ENCODE peak calls at places on chromosomes 13 and 19, in six cellular contexts. V, H, D, Z, W and S are unnamed samples.

GRCh38 chr19:13621413-13621812 is 115.1 kb upstream of the CACNA1A start:
- DNase-seq in Z (no peak), D (no peak), V (peak), H (peak), W (peak), S (no peak)

GRCh38 chr13:101346942-101347728 is 69.2 kb downstream of the NALCN start:
- DNase-seq in V (no peak), D (no peak), Z (no peak), H (peak), W (peak), S (no peak)

GRCh38 chr19:7869910-7870511 is 4.2 kb downstream of the PRR36 start:
- DNase-seq in V (peak), H (no peak), Z (peak), D (peak), W (no peak), S (no peak)

GRCh38 chr13:20760872-20761271 is 12.9 kb downstream of the EEF1AKMT1 start:
- DNase-seq in H (no peak), V (no peak), Z (no peak), D (no peak), W (no peak), S (no peak)

GRCh38 chr13:67227131-67227983 is 2.8 kb downstream of the PCDH9 start:
- DNase-seq in W (no peak), D (no peak), V (no peak), Z (no peak), H (no peak), S (no peak)

GRCh38 chr19:40716031-40716654 is 543 bp downstream of the COQ8B start:
- DNase-seq in W (no peak), D (no peak), H (no peak), V (peak), Z (no peak), S (no peak)

GRCh38 chr13:30172593-30173300 is 134.6 kb downstream of the KATNAL1 start:
- DNase-seq in Z (no peak), H (no peak), V (no peak), D (no peak), W (no peak), S (no peak)

GRCh38 chr19:30549151-30549550 is 177.0 kb downstream of the ZNF536 start:
- DNase-seq in Z (no peak), W (no peak), H (no peak), D (no peak), V (no peak), S (no peak)

GRCh38 chr13:101773062-101773461 is 320.6 kb downstream of the ITGBL1 start:
- DNase-seq in H (no peak), V (no peak), D (no peak), Z (no peak), W (no peak), S (no peak)

GRCh38 chr19:39498262-39499081 is at the start of gene DLL3:
- DNase-seq in W (no peak), D (peak), H (no peak), Z (peak), V (no peak), S (no peak)

GRCh38 chr13:29754486-29754806 is 96.0 kb downstream of the UBL3 start:
- DNase-seq in H (peak), V (no peak), W (peak), D (peak), Z (no peak), S (no peak)

GRCh38 chr13:94169783-94170513 is 309.5 kb downstream of the DCT start:
- DNase-seq in V (no peak), W (peak), D (no peak), Z (no peak), H (peak), S (no peak)

GRCh38 chr19:47729468-47729798 is 15.9 kb upstream of the NOP53 start:
- DNase-seq in Z (no peak), V (no peak), H (peak), D (no peak), W (peak), S (no peak)

GRCh38 chr13:100209857-100210580 is 121.1 kb downstream of the PCCA start:
- DNase-seq in D (no peak), W (peak), H (peak), V (no peak), Z (no peak), S (no peak)

GRCh38 chr13:101018720-101019119 is 344.1 kb upstream of the TMTC4 start:
- DNase-seq in V (no peak), Z (no peak), D (no peak), W (peak), H (peak), S (no peak)

GRCh38 chr19:47094557-47095517 is 18.7 kb downstream of the ZC3H4 start:
- DNase-seq in W (no peak), V (peak), D (no peak), H (peak), Z (no peak), S (no peak)

GRCh38 chr19:48565090-48565489 is 13.1 kb downstream of the SULT2B1 start:
- DNase-seq in D (no peak), W (no peak), Z (no peak), V (no peak), H (peak), S (no peak)

GRCh38 chr19:52735734-52736133 is 890 bp upstream of the ZNF611 start:
- DNase-seq in Z (peak), V (no peak), D (no peak), H (peak), W (peak), S (peak)

GRCh38 chr19:8639821-8640401 is 9.5 kb downstream of the NFILZ start:
- DNase-seq in H (no peak), Z (no peak), V (no peak), D (no peak), W (peak), S (no peak)

GRCh38 chr19:37306383-37306963 is 64.4 kb upstream of the ZNF527 start:
- DNase-seq in V (no peak), H (no peak), D (no peak), W (no peak), Z (no peak), S (no peak)

GRCh38 chr13:74767031-74767430 is 632.8 kb upstream of the KLF12 start:
- DNase-seq in H (peak), V (no peak), Z (no peak), D (no peak), W (peak), S (no peak)

GRCh38 chr19:8487137-8487851 is 15.1 kb downstream of the PRAM1 start:
- DNase-seq in W (no peak), D (no peak), H (no peak), Z (no peak), V (peak), S (no peak)

GRCh38 chr13:109146912-109147624 is 517.7 kb downstream of the MYO16 start:
- DNase-seq in V (no peak), W (peak), Z (no peak), H (peak), D (no peak), S (no peak)

GRCh38 chr19:48989701-48990291 is 3.3 kb downstream of the GYS1 start:
- DNase-seq in W (no peak), D (no peak), V (no peak), H (no peak), Z (no peak), S (no peak)

GRCh38 chr19:46428278-46429141 is at the start of gene PNMA8C:
- DNase-seq in V (peak), H (peak), W (peak), Z (peak), D (peak), S (peak)

GRCh38 chr13:112331675-112332074 is 44.5 kb upstream of the SPACA7 start:
- DNase-seq in W (no peak), H (no peak), Z (no peak), D (no peak), V (no peak), S (no peak)

GRCh38 chr19:40718774-40719391 is 2.0 kb downstream of the ITPKC start:
- DNase-seq in D (peak), Z (peak), W (peak), V (peak), H (peak), S (peak)

GRCh38 chr19:11478167-11479089 is 2.4 kb downstream of the ELAVL3 start:
- DNase-seq in V (no peak), W (no peak), Z (no peak), D (peak), H (no peak), S (no peak)

GRCh38 chr19:48330012-48330681 is 4.8 kb downstream of the EMP3 start:
- DNase-seq in V (peak), D (peak), Z (peak), H (no peak), W (peak), S (peak)

GRCh38 chr19:15633122-15633521 is 7.6 kb upstream of the CYP4F3 start:
- DNase-seq in D (no peak), W (no peak), Z (no peak), H (no peak), V (no peak), S (no peak)

GRCh38 chr19:8401981-8402411 is 11.1 kb upstream of the MARCHF2 start:
- DNase-seq in W (no peak), Z (no peak), D (no peak), H (no peak), V (no peak), S (no peak)

GRCh38 chr19:12938536-12939291 is at the start of gene CALR:
- DNase-seq in Z (no peak), H (no peak), W (no peak), V (peak), D (no peak), S (no peak)

GRCh38 chr19:57282011-57282636 is 1.8 kb downstream of the ZNF460 start:
- DNase-seq in Z (no peak), W (no peak), V (peak), H (no peak), D (no peak), S (no peak)

GRCh38 chr19:47241919-47242644 is 11.1 kb upstream of the BBC3 start:
- DNase-seq in D (peak), H (peak), V (no peak), Z (no peak), W (no peak), S (no peak)

GRCh38 chr13:75418997-75419396 is 63.0 kb downstream of the TBC1D4 start:
- DNase-seq in D (no peak), H (no peak), W (no peak), V (no peak), Z (no peak), S (no peak)

GRCh38 chr19:3798137-3798536 is 12.0 kb upstream of the MATK start:
- DNase-seq in H (no peak), V (no peak), Z (no peak), W (no peak), D (no peak), S (no peak)

GRCh38 chr19:13240312-13241022 is 90.3 kb downstream of the IER2 start:
- DNase-seq in D (no peak), W (no peak), Z (no peak), V (no peak), H (no peak), S (no peak)

GRCh38 chr13:114108894-114109293 is 23.5 kb downstream of the RASA3 start:
- DNase-seq in D (no peak), V (no peak), H (no peak), W (no peak), Z (no peak), S (no peak)

DNA sequence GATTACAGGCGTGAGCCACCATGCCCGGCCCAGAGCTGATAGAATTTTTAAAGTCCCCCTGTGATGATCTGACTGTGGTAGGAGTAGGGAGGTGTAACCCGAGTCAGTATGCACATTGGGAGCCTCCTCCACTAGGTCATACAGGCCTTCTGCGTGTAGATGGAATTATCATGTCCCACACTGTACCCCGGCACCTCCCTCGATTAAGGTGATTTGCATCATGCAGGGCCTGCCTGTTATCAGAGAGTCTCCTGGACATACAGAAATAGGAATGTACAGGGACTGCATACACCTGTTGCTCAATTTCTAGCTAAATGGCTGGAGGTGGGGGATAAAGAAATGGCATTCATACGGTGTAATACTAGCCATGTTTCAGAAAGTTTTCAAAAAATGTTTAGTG is 922 bp upstream of the ERVK3-1 start:
- DNase-seq in W (no peak), Z (no peak), V (no peak), D (no peak), H (no peak), S (no peak)
- TF ChIP-seq CTCF in W (no peak), Z (no peak), V (no peak), D (no peak), H (no peak), S (no peak)

DNA sequence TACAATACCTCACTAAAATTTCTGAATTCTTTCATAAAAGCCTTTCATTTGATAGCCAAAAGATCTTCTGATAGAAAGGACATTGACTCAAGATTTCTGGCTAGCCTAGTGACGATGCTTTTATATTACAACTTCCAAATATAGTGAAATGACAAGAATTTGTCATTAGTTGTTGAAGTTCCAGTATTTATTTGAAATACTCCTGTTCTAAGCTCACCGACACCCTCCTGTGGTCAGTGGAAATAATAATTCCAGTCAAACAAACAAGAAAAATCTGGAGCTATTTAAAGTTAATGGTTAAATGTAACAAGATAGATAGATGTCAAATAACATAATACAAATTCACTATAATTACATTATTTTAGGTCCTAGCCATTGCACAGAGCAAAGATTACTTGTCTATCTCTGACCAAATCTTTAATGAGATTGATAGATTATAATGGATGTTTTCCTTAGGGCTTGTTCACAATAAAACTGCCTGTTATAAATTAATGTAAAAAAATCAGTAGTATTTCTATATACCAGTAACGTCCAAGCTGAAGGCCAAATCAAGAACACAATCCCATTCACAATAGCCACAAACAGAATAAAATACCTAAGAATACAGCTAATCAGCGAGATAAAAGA is 195.5 kb downstream of the RGCC start:
- DNase-seq in Z (peak), V (peak), H (no peak), W (peak), D (peak), S (no peak)
- TF ChIP-seq CTCF in Z (peak), V (peak), H (peak), W (peak), D (peak), S (peak)

GRCh38 chr13:76822691-76823267 is 63.4 kb downstream of the KCTD12 start:
- DNase-seq in Z (no peak), W (no peak), D (no peak), H (peak), V (peak), S (no peak)
- TF ChIP-seq CTCF in Z (no peak), W (peak), D (no peak), H (no peak), V (peak), S (no peak)

DNA sequence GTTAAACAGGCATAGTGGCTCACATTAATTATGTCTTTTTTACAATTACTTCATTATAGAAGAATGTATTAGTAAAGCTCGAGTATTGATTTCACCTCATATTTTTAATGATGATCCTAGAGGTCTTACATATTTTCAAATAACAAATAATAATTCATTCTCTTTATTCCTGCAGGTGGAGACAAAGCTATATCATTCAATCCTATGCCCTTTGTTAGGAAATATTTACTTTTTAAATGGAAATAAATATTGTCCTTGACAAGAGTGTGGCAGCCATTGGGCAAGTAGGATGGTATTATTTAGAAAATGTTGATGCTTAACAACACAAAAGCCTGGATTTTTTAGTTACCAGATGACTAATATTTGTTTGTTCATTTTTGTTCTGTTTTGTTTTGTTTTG is 127.6 kb downstream of the COG6 start:
- DNase-seq in Z (no peak), V (no peak), H (no peak), W (no peak), D (no peak), S (no peak)
- TF ChIP-seq CTCF in Z (no peak), V (no peak), H (no peak), W (no peak), D (no peak), S (no peak)